ENCODE peak calls at places on chromosomes 1 and 21, in seven cellular contexts. B is HCT116, Q is K562, L is HEK293T, Z is H1, F is HepG2, P is GM12878. M is an unnamed sample.

GRCh38 chr1:7420706-7421105 is 350.4 kb upstream of the VAMP3 start:
- DNase-seq in Z (no peak), L (no peak), F (no peak), Q (no peak), P (no peak), B (no peak), M (peak)

GRCh38 chr1:66371233-66372005 is 162.5 kb upstream of the SGIP1 start:
- DNase-seq in P (no peak), B (no peak), L (no peak), F (no peak), Q (no peak), Z (no peak), M (no peak)

GRCh38 chr1:85134583-85135455 is 66.0 kb downstream of the SYDE2 start:
- DNase-seq in L (no peak), Z (no peak), B (no peak), P (no peak), Q (no peak), F (peak), M (no peak)

GRCh38 chr1:118210723-118211110 is 25.7 kb upstream of the SPAG17 start:
- DNase-seq in L (no peak), F (no peak), Q (no peak), P (no peak), B (no peak), Z (no peak), M (no peak)

GRCh38 chr1:218473527-218473926 is 128.4 kb downstream of the TGFB2 start:
- DNase-seq in L (no peak), B (no peak), P (no peak), Q (no peak), F (no peak), Z (no peak), M (no peak)

GRCh38 chr1:197781998-197782718 is 6.9 kb upstream of the DENND1B start:
- DNase-seq in Q (no peak), L (no peak), B (no peak), P (no peak), F (no peak), Z (no peak), M (no peak)

GRCh38 chr1:39539252-39539790 is 37.3 kb downstream of the PABPC4 start:
- DNase-seq in Q (peak), B (peak), P (peak), Z (peak), L (peak), F (peak), M (peak)

GRCh38 chr1:160710531-160711252 is 930 bp downstream of the CD48 start:
- DNase-seq in F (no peak), P (no peak), Z (no peak), Q (no peak), L (no peak), B (no peak), M (no peak)

GRCh38 chr1:154735801-154736163 is 127.8 kb upstream of the ADAR start:
- DNase-seq in B (no peak), P (no peak), F (no peak), Q (no peak), L (no peak), Z (no peak), M (no peak)

GRCh38 chr1:56806804-56807203 is 12.4 kb downstream of the FYB2 start:
- DNase-seq in L (no peak), Q (no peak), F (no peak), P (no peak), B (no peak), Z (no peak), M (no peak)

GRCh38 chr1:156475568-156476500 is 24.7 kb downstream of the MEF2D start:
- DNase-seq in Z (no peak), Q (no peak), B (no peak), P (no peak), F (peak), L (no peak), M (no peak)

GRCh38 chr1:151443846-151444790 is 15.2 kb downstream of the POGZ start:
- DNase-seq in F (peak), Q (peak), L (peak), P (peak), B (peak), Z (no peak), M (peak)

GRCh38 chr1:76068542-76068941 is 6.0 kb upstream of the ST6GALNAC3 start:
- DNase-seq in Z (no peak), F (peak), P (no peak), L (no peak), B (no peak), Q (no peak), M (no peak)
- TF ChIP-seq SP1 in Z (no peak), F (no peak), P (no peak), L (no peak), B (no peak), Q (no peak), M (no peak)

GRCh38 chr1:247638781-247639180 is 33.4 kb downstream of the OR2G3 start:
- DNase-seq in Z (no peak), P (no peak), F (no peak), L (no peak), B (no peak), Q (no peak), M (no peak)

GRCh38 chr1:247642742-247643141 is 36.8 kb downstream of the OR13G1 start:
- DNase-seq in B (no peak), Q (no peak), F (no peak), P (no peak), Z (no peak), L (no peak), M (no peak)

GRCh38 chr1:247638011-247638410 is 32.6 kb downstream of the OR2G3 start:
- DNase-seq in B (no peak), P (no peak), F (no peak), Z (no peak), L (no peak), Q (no peak), M (no peak)

GRCh38 chr1:247639381-247639981 is 34.1 kb downstream of the OR2G3 start:
- DNase-seq in P (no peak), Z (peak), Q (peak), F (no peak), L (no peak), B (no peak), M (peak)
- TF ChIP-seq SP1 in P (no peak), Z (no peak), Q (no peak), F (no peak), L (no peak), B (no peak), M (no peak)

GRCh38 chr1:79355073-79355472 is 348.5 kb upstream of the ADGRL4 start:
- DNase-seq in Q (no peak), Z (no peak), F (no peak), P (no peak), L (no peak), B (no peak), M (no peak)
- TF ChIP-seq SP1 in Q (no peak), Z (no peak), F (no peak), P (no peak), L (no peak), B (no peak), M (no peak)

DNA sequence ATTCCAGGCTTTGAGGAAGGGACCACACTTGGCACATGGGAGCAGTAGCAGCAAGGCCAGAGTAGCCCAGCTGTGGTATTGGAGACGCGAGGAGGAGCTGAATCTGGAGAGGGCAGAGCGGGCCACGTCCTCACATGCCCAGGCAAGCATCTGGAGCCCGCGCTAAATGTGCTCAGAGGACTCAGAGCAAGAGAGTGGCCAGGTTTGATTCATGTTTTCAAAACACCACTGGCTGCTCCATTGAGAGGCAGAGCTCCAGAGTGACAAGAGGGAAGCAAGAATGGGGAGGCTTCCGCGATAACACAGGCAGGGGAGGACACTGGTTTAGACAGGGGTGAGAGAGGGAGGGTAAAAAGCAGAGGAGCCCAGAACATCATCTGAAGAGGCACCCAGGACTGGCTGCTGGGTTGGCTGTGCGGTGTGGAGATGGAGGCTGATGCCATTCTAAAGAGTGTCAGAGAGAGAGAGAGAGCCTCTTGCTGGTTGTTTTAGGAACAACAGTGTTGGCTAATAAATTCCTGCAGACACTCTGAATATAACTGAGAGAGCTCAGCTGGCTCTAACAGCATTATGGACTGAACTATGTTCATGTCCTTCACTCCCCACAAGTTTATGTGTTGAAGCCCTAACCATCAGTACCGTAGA is 32.3 kb downstream of the RCAN1 start:
- DNase-seq in B (no peak), P (no peak), F (peak), Z (no peak), Q (peak), L (peak), M (no peak)
- TF ChIP-seq SP1 in B (no peak), P (no peak), F (no peak), Z (no peak), Q (no peak), L (no peak), M (no peak)

DNA sequence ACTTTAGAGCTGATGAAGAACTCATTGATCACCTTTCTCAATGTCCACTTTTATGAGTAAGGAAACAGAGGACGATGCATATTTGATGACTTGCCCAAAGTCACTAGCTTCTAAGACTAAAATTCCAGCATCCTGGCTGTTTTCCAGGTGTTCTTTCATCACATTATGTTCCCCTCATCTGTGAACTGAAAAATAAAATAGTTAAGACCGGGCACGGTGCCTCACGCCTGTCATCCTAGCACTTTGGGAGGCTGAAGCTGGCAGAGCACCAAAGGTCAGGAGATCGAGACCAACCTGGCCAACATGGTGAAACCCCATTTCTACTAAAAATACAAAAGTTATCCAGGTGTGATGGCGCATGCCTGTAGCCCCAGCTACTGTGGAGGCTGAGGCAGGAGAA is 297.5 kb downstream of the DUSP10 start:
- DNase-seq in P (no peak), F (no peak), B (no peak), Q (no peak), Z (no peak), L (no peak), M (no peak)
- TF ChIP-seq SP1 in P (no peak), F (no peak), B (no peak), Q (no peak), Z (no peak), L (no peak), M (no peak)

DNA sequence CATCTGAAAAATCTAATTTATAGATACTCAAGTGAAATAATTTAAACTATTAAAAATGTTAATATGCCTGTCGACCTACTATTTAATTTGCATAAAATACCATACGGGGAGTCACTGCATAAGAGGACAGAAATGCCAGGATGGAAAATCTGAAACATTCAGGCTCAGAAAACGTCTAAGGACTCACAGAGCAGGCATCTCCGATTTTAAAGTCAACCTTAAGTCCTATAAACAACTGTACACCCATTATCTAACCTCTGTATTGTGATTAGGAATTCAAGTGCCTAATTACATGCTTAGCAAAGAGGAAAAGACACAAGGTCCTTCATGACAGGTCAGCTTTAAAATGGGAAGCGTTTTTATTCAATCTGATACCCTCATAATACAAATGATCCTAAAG is 49.2 kb downstream of the ZBTB18 start:
- DNase-seq in F (no peak), P (no peak), Q (no peak), L (no peak), Z (no peak), B (no peak), M (no peak)
- TF ChIP-seq SP1 in F (no peak), P (no peak), Q (no peak), L (no peak), Z (no peak), B (no peak), M (no peak)

GRCh38 chr21:26441081-26441610 is 131.9 kb downstream of the CYYR1 start:
- DNase-seq in L (no peak), F (no peak), P (no peak), Q (no peak), B (no peak), Z (no peak), M (no peak)

GRCh38 chr21:26443291-26443690 is 129.8 kb downstream of the CYYR1 start:
- DNase-seq in Z (no peak), Q (no peak), B (no peak), L (no peak), F (no peak), P (no peak), M (no peak)

GRCh38 chr21:26444646-26445045 is 128.4 kb downstream of the CYYR1 start:
- DNase-seq in P (no peak), Q (no peak), F (no peak), Z (no peak), L (no peak), B (no peak), M (no peak)

GRCh38 chr21:26445440-26445839 is 127.6 kb downstream of the CYYR1 start:
- DNase-seq in F (no peak), B (no peak), L (no peak), Q (no peak), Z (no peak), P (no peak), M (no peak)

DNA sequence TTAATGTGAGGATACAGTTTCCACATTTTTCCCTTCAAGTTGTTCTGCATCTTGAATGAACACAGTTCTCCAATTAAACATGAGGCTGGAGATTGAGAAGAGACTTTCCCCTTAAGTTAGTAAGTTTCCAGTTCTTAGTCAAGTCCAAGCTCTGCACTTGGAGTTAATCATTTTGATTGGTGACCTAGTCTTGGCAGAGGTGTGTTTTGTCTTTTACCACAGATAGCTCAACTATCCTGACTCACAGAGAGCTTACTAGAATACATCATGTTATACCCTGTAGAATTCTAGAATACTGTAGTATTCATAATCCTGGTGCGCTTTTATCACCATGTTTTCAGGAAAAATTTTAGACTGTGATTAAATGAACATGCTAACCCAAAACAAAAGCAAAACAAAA is 129.2 kb downstream of the CYYR1 start:
- DNase-seq in F (no peak), P (no peak), Z (no peak), Q (no peak), B (no peak), L (no peak), M (no peak)
- TF ChIP-seq SP1 in F (no peak), P (no peak), Z (no peak), Q (no peak), B (no peak), L (no peak), M (no peak)

GRCh38 chr1:15455522-15455921 is 1.0 kb upstream of the CELA2A start:
- DNase-seq in Z (no peak), B (no peak), F (no peak), L (no peak), P (peak), Q (no peak), M (no peak)

GRCh38 chr1:15457484-15458027 is 1.0 kb downstream of the CELA2A start:
- DNase-seq in F (no peak), B (no peak), P (no peak), Z (no peak), Q (no peak), L (no peak), M (no peak)

GRCh38 chr1:15456313-15456954 is at the start of gene CELA2A:
- DNase-seq in B (no peak), P (no peak), Z (no peak), Q (no peak), F (no peak), L (no peak), M (no peak)

GRCh38 chr1:15465674-15466073 is 9.1 kb downstream of the CELA2A start:
- DNase-seq in F (no peak), Q (peak), Z (no peak), P (no peak), L (no peak), B (no peak), M (no peak)

GRCh38 chr1:15459771-15460719 is 3.5 kb downstream of the CELA2A start:
- DNase-seq in Q (no peak), P (no peak), Z (no peak), F (no peak), L (no peak), B (no peak), M (no peak)
- TF ChIP-seq SP1 in Q (no peak), P (no peak), Z (no peak), F (no peak), L (no peak), B (no peak), M (no peak)

M was measured in WTC11.